ENCODE peak calls at places on chromosomes 3 and 15, in eight cellular contexts. Q, F, U, M, L, D, R and Y are unnamed samples.
A peak's percentile ranks its signal among the peaks of the same experiment; 100 is the strongest.

GRCh38 chr3:52896613-52897012 is 735 bp downstream of the STIMATE start:
- DNase-seq in Q (peak; percentile 18), F (no peak), U (no peak), M (peak; percentile 9), L (no peak), D (peak; percentile 77), R (no peak), Y (no peak)

GRCh38 chr3:113697192-113698090 is 999 bp upstream of the USF3 start:
- DNase-seq in Q (peak; percentile 37), F (peak; percentile 62), U (no peak), M (peak; percentile 26), L (no peak), D (peak; percentile 66), R (no peak), Y (no peak)

GRCh38 chr3:48989126-48989795 is 780 bp upstream of the P4HTM start:
- DNase-seq in Q (no peak), F (no peak), U (no peak), M (no peak), L (no peak), D (no peak), R (no peak), Y (no peak)

GRCh38 chr3:101179637-101180036 is 140.7 kb downstream of the IMPG2 start:
- DNase-seq in Q (no peak), F (peak; percentile 18), U (no peak), M (no peak), L (no peak), D (no peak), R (no peak), Y (no peak)

GRCh38 chr3:57596495-57597239 is 477 bp downstream of the ARF4 start:
- DNase-seq in Q (peak; percentile 77), F (peak; percentile 86), U (peak; percentile 9), M (peak; percentile 87), L (peak; percentile 90), D (peak; percentile 75), R (peak; percentile 36), Y (peak; percentile 41)

GRCh38 chr15:72801590-72802345 is 18.2 kb upstream of the ADPGK start:
- DNase-seq in Q (no peak), F (no peak), U (no peak), M (no peak), L (no peak), D (no peak), R (no peak), Y (no peak)

GRCh38 chr15:42490246-42490742 is 647 bp downstream of the ZNF106 start:
- DNase-seq in Q (no peak), F (peak; percentile 20), U (no peak), M (peak; percentile 25), L (no peak), D (no peak), R (no peak), Y (peak; percentile 11)

GRCh38 chr3:119817964-119818363 is 36.1 kb downstream of the NR1I2 start:
- DNase-seq in Q (no peak), F (no peak), U (no peak), M (no peak), L (no peak), D (peak; percentile 37), R (no peak), Y (no peak)

GRCh38 chr3:173644086-173645082 is 246.8 kb downstream of the NLGN1 start:
- DNase-seq in Q (no peak), F (no peak), U (no peak), M (no peak), L (no peak), D (no peak), R (no peak), Y (no peak)

GRCh38 chr15:29143293-29143692 is 126.3 kb downstream of the NSMCE3 start:
- DNase-seq in Q (no peak), F (no peak), U (no peak), M (no peak), L (no peak), D (no peak), R (no peak), Y (no peak)

GRCh38 chr15:29143909-29144308 is 125.7 kb downstream of the NSMCE3 start:
- DNase-seq in Q (no peak), F (peak; percentile 35), U (no peak), M (peak; percentile 76), L (peak; percentile 91), D (no peak), R (no peak), Y (peak; percentile 11)

GRCh38 chr15:29140475-29141172 is 129.0 kb downstream of the NSMCE3 start:
- DNase-seq in Q (no peak), F (no peak), U (no peak), M (no peak), L (no peak), D (peak; percentile 57), R (no peak), Y (no peak)

GRCh38 chr15:29141206-29141907 is 128.3 kb downstream of the NSMCE3 start:
- DNase-seq in Q (no peak), F (no peak), U (no peak), M (peak; percentile 17), L (no peak), D (no peak), R (no peak), Y (no peak)

DNA sequence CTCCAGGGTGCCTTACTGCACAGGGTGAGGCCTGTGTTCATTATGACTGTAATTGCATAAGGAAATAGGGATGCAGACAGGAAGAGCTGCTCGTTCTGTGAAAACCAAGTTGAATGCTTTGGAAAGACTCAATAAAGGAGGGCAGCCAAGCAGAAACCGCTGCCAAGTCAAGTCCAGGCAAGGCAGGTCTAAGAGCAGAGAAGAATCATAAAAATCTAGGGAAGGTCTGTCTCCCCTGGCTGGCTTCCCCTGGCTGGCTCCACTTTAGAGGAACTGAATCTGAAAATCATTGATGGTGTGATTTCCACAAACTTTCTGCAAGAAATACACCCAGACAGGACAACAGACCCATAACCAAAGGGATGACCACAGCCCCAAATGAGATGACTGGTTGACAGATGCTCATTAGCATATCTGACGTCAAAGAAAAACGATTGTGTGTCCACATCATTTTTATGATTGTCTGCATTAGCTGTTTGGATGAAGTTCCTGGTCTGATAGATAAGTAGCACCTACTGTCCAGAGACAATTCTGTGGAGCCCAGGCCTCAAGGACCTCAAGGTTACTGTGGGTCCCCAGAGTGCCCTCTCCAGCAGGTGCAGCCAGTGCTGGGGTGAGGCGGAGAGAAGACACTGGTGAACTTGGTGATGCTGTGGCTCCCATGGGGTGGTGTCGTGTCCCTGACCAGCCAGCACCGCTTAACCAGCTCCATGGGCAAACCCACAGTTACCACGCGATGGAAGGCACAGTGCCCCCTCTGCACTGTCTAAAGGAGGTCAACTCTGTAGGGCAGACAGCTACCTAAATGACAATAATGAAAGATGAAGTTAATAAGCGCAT is 127.5 kb downstream of the NSMCE3 start:
- DNase-seq in Q (no peak), F (no peak), U (peak; percentile 21), M (peak; percentile 32), L (no peak), D (no peak), R (no peak), Y (no peak)
- TF ChIP-seq EZH2 in Q (no peak), F (no peak), U (no peak), M (no peak), L (no peak), D (no peak), R (no peak), Y (no peak)

DNA sequence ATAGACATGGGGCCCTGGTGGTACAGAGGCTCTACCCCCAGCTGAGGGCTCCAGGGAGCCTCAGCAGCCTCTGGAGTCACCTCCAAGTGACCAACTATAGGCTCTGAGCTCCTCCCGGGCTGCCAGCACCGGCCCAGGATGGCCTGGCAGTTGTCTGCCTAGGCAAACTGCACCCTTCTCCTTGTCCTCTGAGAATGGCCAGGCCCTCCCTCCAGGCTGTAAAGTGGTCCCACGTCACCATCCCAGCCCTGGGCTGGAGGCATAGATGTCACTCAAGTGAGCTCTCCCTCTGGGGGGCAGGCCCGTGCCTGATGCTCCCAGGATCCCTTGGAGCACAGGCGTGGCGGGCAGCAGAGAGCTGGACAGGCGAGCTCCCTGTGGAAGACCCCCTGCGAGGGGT is 120.1 kb downstream of the SEC22A start:
- DNase-seq in Q (no peak), F (no peak), U (no peak), M (no peak), L (no peak), D (no peak), R (no peak), Y (no peak)
- TF ChIP-seq CTCF in Q (no peak), F (no peak), U (no peak), M (no peak), L (no peak), D (no peak), R (no peak), Y (no peak)

DNA sequence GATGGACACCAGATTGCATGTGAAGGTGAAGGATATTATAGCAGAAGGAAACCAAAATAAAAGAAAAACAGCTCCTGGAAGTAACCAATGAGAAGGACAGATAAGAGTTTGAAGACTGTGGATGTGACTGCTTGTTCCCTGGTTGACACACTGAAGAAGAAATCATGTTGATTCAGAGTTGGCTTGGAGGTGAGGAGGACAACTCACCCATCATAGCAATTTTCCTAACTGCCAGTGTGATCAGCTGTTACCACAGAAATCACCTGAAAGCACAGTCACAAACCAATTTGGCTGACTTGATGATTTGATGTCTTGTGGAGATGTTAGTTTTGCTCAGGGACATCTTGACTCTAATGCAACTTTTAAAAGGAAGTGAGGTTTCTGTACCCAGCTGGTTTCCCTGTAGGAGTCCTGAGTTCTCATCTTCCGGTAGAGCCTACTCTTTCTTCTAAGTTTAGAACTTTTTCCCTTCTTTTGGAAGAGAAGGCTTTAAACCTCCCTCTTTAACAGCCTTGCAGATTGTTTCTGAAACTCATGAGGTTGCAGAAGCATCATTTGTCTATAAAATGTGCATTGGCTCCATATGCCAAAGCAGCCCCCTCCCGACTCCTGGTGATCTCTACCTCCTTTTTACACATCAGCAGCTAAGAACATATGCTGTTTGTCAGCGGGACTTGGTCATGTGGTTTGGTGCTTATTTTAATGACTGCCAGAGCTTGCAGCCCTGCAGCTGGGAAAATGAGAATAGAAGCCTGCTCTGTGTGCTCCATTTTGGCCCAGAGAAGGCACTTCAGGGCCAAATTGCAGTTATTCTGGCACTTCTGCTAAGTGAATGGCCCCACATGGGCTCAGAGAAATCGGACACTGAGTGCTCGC is 10.3 kb downstream of the ATG7 start:
- DNase-seq in Q (no peak), F (peak; percentile 89), U (no peak), M (no peak), L (no peak), D (no peak), R (no peak), Y (peak; percentile 87)
- H3K27ac ChIP-seq in Q (no peak overlapping the region), F (peak overlapping the region; percentile 34), U (no peak overlapping the region), M (no peak overlapping the region), L (peak overlapping the region; percentile 5), D (no peak overlapping the region), R (no peak overlapping the region), Y (peak overlapping the region; percentile 93)

GRCh38 chr3:25856902-25857518 is 67.1 kb downstream of the OXSM start:
- DNase-seq in Q (peak; percentile 9), F (peak; percentile 72), U (no peak), M (peak; percentile 12), L (peak; percentile 41), D (peak; percentile 73), R (peak; percentile 22), Y (peak; percentile 66)

GRCh38 chr3:25854214-25854613 is 64.3 kb downstream of the OXSM start:
- DNase-seq in Q (no peak), F (peak; percentile 33), U (no peak), M (no peak), L (peak; percentile 55), D (no peak), R (no peak), Y (no peak)

GRCh38 chr3:25855281-25855680 is 65.4 kb downstream of the OXSM start:
- DNase-seq in Q (no peak), F (no peak), U (no peak), M (no peak), L (peak; percentile 53), D (no peak), R (no peak), Y (no peak)

GRCh38 chr3:25849641-25850040 is 59.8 kb downstream of the OXSM start:
- DNase-seq in Q (no peak), F (peak; percentile 64), U (no peak), M (no peak), L (peak; percentile 22), D (peak; percentile 35), R (no peak), Y (no peak)

GRCh38 chr3:25854635-25855034 is 64.7 kb downstream of the OXSM start:
- DNase-seq in Q (no peak), F (peak; percentile 29), U (no peak), M (peak; percentile 42), L (peak; percentile 76), D (no peak), R (no peak), Y (no peak)
- TF ChIP-seq EZH2 in Q (no peak), F (no peak), U (no peak), M (no peak), L (no peak), D (no peak), R (no peak), Y (no peak)